ENCODE peak calls at places on chromosomes 7 and 10, in six cellular contexts. L is heart left ventricle, D is astrocyte of the spinal cord, U is right lobe of liver, Q is GM13976, N is B cell. K is an unnamed sample.

GRCh38 chr7:118330373-118330772 is 105.9 kb downstream of the ANKRD7 start:
- DNase-seq in N (no peak), D (no peak), U (no peak), Q (no peak), L (no peak), K (no peak)

GRCh38 chr7:80107278-80107677 is 27.4 kb upstream of the GNAI1 start:
- DNase-seq in Q (no peak), L (no peak), U (no peak), N (no peak), D (no peak), K (no peak)

GRCh38 chr10:129863231-129863663 is 100.8 kb downstream of the EBF3 start:
- DNase-seq in Q (no peak), U (no peak), D (no peak), L (no peak), N (no peak), K (no peak)

GRCh38 chr7:157688439-157689268 is 351.9 kb downstream of the DNAJB6 start:
- DNase-seq in L (no peak), D (no peak), Q (no peak), N (no peak), U (no peak), K (no peak)

GRCh38 chr7:157679607-157680006 is 342.8 kb downstream of the DNAJB6 start:
- DNase-seq in L (no peak), U (no peak), N (no peak), Q (no peak), D (peak), K (no peak)

GRCh38 chr10:90965720-90966119 is 44.8 kb upstream of the ANKRD1 start:
- DNase-seq in Q (no peak), N (no peak), D (no peak), L (no peak), U (no peak), K (no peak)

GRCh38 chr7:159056722-159057121 is 87.9 kb downstream of the VIPR2 start:
- DNase-seq in L (no peak), U (no peak), D (no peak), N (no peak), Q (no peak), K (no peak)

GRCh38 chr7:107643407-107643806 is 17.2 kb upstream of the SLC26A4 start:
- DNase-seq in U (no peak), D (peak), L (no peak), N (no peak), Q (no peak), K (no peak)

GRCh38 chr7:148105853-148106252 is 484.7 kb upstream of the C7orf33 start:
- DNase-seq in D (no peak), L (no peak), N (no peak), Q (no peak), U (no peak), K (no peak)

GRCh38 chr10:75024971-75025523 is 86.4 kb upstream of the SAMD8 start:
- DNase-seq in N (no peak), Q (no peak), D (no peak), L (no peak), U (no peak), K (no peak)

GRCh38 chr7:20798694-20799121 is 12.0 kb upstream of the SP8 start:
- DNase-seq in D (no peak), U (no peak), L (no peak), Q (no peak), N (no peak), K (no peak)

GRCh38 chr7:117666019-117666418 is 186.2 kb downstream of the CFTR start:
- DNase-seq in L (no peak), N (no peak), U (no peak), Q (no peak), D (peak), K (no peak)

GRCh38 chr7:70259497-70259896 is 661.2 kb downstream of the AUTS2 start:
- DNase-seq in D (peak), U (no peak), L (peak), N (no peak), Q (no peak), K (no peak)

GRCh38 chr7:28731092-28731491 is 227.0 kb downstream of the TRIL start:
- DNase-seq in U (no peak), N (no peak), L (no peak), D (no peak), Q (no peak), K (no peak)

GRCh38 chr7:21902240-21902639 is 43.5 kb downstream of the CDCA7L start:
- DNase-seq in N (no peak), U (no peak), Q (no peak), L (no peak), D (peak), K (no peak)

GRCh38 chr7:85030893-85031292 is 156.0 kb downstream of the SEMA3D start:
- DNase-seq in L (no peak), U (no peak), Q (no peak), N (no peak), D (peak), K (no peak)

GRCh38 chr7:44772440-44772839 is 23.8 kb downstream of the ZMIZ2 start:
- DNase-seq in L (no peak), N (no peak), D (no peak), U (no peak), Q (no peak), K (no peak)

GRCh38 chr10:88066876-88067275 is 203.5 kb downstream of the PTEN start:
- DNase-seq in D (no peak), L (no peak), U (no peak), Q (no peak), N (peak), K (no peak)

GRCh38 chr10:118953598-118953997 is 75.9 kb upstream of the NANOS1 start:
- DNase-seq in L (no peak), U (no peak), Q (no peak), D (no peak), N (no peak), K (no peak)

GRCh38 chr7:143015926-143016490 is 10.9 kb downstream of the OR9A2 start:
- DNase-seq in U (no peak), Q (no peak), L (no peak), N (no peak), D (peak), K (no peak)

GRCh38 chr10:46549171-46550075 is 7.0 kb downstream of the GPRIN2 start:
- DNase-seq in L (peak), D (no peak), Q (no peak), U (peak), N (peak), K (peak)

GRCh38 chr10:101123085-101123814 is 7.8 kb upstream of the TLX1 start:
- DNase-seq in N (no peak), L (no peak), Q (no peak), U (no peak), D (no peak), K (no peak)

GRCh38 chr7:140551334-140552239 is 72.3 kb upstream of the MKRN1 start:
- DNase-seq in Q (no peak), D (no peak), N (no peak), U (no peak), L (no peak), K (no peak)

GRCh38 chr10:73894245-73894971 is 16.5 kb upstream of the PLAU start:
- DNase-seq in L (no peak), Q (no peak), D (peak), U (no peak), N (no peak), K (peak)

GRCh38 chr7:157611341-157611740 is 274.5 kb downstream of the DNAJB6 start:
- DNase-seq in L (no peak), N (no peak), Q (no peak), D (no peak), U (no peak), K (no peak)

GRCh38 chr7:92625617-92626016 is 35.4 kb upstream of the FAM133B start:
- DNase-seq in U (no peak), N (no peak), D (no peak), L (no peak), Q (no peak), K (no peak)

GRCh38 chr7:28592861-28593260 is 180.5 kb downstream of the CREB5 start:
- DNase-seq in D (no peak), Q (no peak), L (no peak), N (no peak), U (no peak), K (no peak)

GRCh38 chr10:102225646-102226541 is at the start of gene ELOVL3:
- DNase-seq in D (peak), U (peak), L (peak), N (peak), Q (peak), K (peak)

GRCh38 chr7:158814637-158815036 is 14.7 kb downstream of the ESYT2 start:
- DNase-seq in Q (no peak), D (no peak), U (no peak), L (no peak), N (no peak), K (no peak)

GRCh38 chr7:73342645-73343044 is 14.7 kb downstream of the FKBP6 start:
- DNase-seq in N (no peak), D (peak), L (no peak), Q (no peak), U (no peak), K (no peak)

GRCh38 chr7:146116452-146117219 is at the start of gene CNTNAP2:
- DNase-seq in L (no peak), Q (no peak), D (peak), U (no peak), N (no peak), K (no peak)

GRCh38 chr10:21516270-21517131 is 9.0 kb downstream of the SKIDA1 start:
- DNase-seq in Q (peak), U (peak), D (peak), N (peak), L (peak), K (peak)

GRCh38 chr10:15796098-15796759 is 64.1 kb downstream of the MINDY3 start:
- DNase-seq in U (no peak), L (no peak), Q (no peak), N (no peak), D (no peak), K (no peak)

DNA sequence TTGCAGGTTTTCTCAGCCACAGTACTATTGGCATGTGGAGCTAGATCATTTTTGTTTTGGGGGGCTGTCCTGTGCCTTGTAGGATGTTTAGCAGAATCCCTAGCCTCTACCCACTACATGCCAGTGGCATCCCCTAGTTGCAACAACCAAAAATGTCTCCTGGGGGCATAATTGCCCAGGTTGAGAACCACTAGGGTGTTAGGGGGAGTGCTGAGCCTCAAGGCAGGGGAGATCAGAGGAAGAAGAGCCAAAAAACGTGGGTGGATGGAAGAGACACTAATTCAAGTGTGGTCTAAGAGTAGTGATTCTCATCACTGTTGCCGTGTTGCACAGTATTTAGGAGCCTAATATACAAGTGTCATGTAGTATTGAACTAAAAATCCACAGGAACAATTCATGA is 31.7 kb upstream of the CCNY start:
- DNase-seq in D (no peak), Q (no peak), L (no peak), N (no peak), U (no peak), K (no peak)
- TF ChIP-seq CTCF in D (no peak), Q (no peak), L (no peak), N (no peak), U (no peak), K (no peak)

GRCh38 chr7:2203551-2204300 is 29.0 kb downstream of the MAD1L1 start:
- DNase-seq in N (peak), Q (no peak), D (no peak), L (no peak), U (no peak), K (no peak)
- TF ChIP-seq CTCF in N (no peak), Q (no peak), D (no peak), L (no peak), U (no peak), K (no peak)

GRCh38 chr7:26091933-26092332 is 60.1 kb upstream of the NFE2L3 start:
- DNase-seq in U (no peak), L (no peak), Q (no peak), N (no peak), D (no peak), K (no peak)
- TF ChIP-seq CTCF in U (no peak), L (no peak), Q (no peak), N (no peak), D (peak), K (no peak)

GRCh38 chr10:93224005-93224779 is 150.5 kb downstream of the CYP26A1 start:
- DNase-seq in L (no peak), N (no peak), D (no peak), U (no peak), Q (no peak), K (no peak)
- TF ChIP-seq CTCF in L (no peak), N (no peak), D (no peak), U (no peak), Q (no peak), K (no peak)

DNA sequence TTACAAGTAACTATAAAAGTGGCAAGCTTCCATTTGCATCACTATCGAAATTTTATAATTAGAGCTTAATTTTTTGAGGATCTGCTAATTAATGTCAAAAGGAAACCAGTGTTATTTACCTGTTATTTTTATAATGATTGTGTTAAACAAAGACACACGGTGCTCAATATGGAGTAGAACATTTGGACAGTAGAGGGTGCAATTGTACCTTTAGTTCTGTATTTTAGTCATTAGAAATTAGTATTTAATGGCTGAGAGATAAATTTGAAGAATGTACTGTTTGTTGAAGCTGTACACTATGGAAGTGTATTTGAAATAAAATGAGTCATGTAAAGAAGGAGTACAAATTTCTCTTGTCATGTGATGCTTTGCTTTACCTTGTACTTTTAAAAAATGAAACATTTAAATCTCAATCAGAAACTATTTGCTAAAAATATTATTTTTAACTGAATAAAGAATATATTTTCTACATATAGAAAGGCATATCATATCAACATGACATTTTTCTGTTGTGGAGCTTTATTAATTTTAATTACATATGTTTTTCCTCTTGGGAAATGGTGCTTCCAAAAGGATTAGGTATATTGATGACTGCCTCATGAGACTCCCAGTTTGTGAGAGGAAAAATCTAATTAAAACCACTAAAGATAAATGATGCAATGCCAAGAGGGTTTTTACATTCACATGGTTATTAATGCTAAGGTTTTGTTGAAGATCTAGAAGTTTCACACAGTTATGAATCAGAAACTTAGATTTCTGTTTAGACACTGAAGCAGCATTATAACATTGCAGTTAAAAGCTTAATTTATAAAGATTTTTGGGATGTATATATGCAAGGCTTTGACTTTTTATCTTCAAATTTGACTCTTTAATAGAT is 10.4 kb upstream of the PRKG1 start:
- DNase-seq in L (no peak), N (no peak), D (peak), U (no peak), Q (no peak), K (no peak)
- TF ChIP-seq CTCF in L (peak), N (peak), D (peak), U (peak), Q (peak), K (no peak)

DNA sequence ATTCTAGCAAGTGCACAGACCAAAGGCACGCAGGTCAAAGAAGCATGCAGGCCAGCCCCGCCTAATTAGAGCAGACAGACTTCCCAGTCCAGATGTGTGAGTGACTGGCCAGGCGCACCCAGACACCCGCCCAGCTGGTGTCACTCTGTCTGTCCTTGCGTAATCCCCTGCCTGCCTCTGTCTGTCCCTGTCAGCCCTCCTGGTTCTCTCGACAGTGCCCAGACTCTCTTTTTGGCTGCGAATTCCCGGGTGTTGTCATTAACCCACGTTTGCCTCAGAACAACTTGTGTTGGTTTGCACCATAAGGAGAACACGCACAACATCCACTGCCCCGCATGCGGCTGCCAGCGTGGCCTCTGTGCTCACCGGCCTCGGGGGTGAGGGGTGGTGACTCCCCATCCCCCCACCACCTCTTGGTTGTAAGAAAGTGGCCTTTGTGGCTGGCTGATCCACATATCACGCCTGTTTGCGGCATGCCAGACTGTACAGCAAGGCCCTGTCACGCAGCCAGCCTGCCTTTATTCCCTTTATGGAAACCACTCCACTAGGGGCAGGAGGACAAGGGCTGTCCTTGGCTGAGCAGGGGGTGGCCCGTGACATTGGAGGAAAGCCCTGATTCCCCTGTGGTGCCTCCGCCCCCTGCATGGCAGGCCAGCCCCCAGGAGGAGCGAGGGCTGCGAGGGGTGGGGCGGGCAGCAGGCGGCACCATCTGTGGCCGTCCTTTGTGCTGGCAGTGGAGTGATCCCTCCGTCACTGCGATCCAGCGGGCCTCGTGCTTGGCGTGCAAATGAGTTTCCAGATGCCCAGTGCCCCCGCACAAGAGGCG is 72.8 kb upstream of the PPIF start:
- DNase-seq in U (peak), L (peak), D (peak), N (no peak), Q (no peak), K (no peak)
- TF ChIP-seq CTCF in U (no peak), L (peak), D (peak), N (no peak), Q (no peak), K (no peak)